ENCODE peak calls at places on chromosome 9, in eight cellular contexts. V is HCT116; U is right cardiac atrium; N is psoas muscle; Z is mesendoderm; W is PC-3; D is CD8-positive, alpha-beta memory T cell; M is PC-9. Y is an unnamed sample.
A peak's percentile ranks its signal among the peaks of the same experiment; 100 is the strongest.

GRCh38 chr9:123287639-123288038 is 19.3 kb upstream of the STRBP start:
- DNase-seq in W (no peak), Z (no peak), D (no peak), N (no peak), U (no peak), V (no peak), M (no peak), Y (no peak)

GRCh38 chr9:76716270-76716669 is 48.0 kb upstream of the PCA3 start:
- DNase-seq in D (no peak), U (no peak), V (no peak), W (no peak), N (no peak), M (no peak), Z (no peak), Y (no peak)

GRCh38 chr9:127057970-127058644 is 64.3 kb downstream of the ANGPTL2 start:
- DNase-seq in N (peak; percentile 76), D (no peak), V (no peak), M (no peak), W (no peak), Z (no peak), U (peak; percentile 47), Y (no peak)

GRCh38 chr9:99433555-99433954 is 211.5 kb downstream of the SEC61B start:
- DNase-seq in N (peak; percentile 55), V (peak; percentile 60), Z (peak; percentile 88), M (peak; percentile 76), W (peak; percentile 82), D (peak; percentile 67), U (peak; percentile 43), Y (peak; percentile 74)

GRCh38 chr9:108002296-108003056 is 512.9 kb upstream of the KLF4 start:
- DNase-seq in W (no peak), U (no peak), V (peak; percentile 4), M (no peak), Z (peak; percentile 28), D (no peak), N (peak; percentile 48), Y (peak; percentile 30)

GRCh38 chr9:128152133-128152780 is 3.0 kb downstream of the LCN2 start:
- DNase-seq in N (peak; percentile 26), U (no peak), W (no peak), D (no peak), V (no peak), Z (no peak), M (no peak), Y (no peak)

GRCh38 chr9:38443597-38443996 is 19.3 kb upstream of the IGFBPL1 start:
- DNase-seq in U (no peak), V (no peak), W (peak; percentile 23), N (no peak), D (no peak), M (no peak), Z (no peak), Y (no peak)

GRCh38 chr9:127130235-127130634 is 7.8 kb upstream of the ANGPTL2 start:
- DNase-seq in Z (no peak), V (no peak), W (no peak), D (no peak), N (no peak), M (no peak), U (no peak), Y (no peak)

GRCh38 chr9:757246-757881 is 84.1 kb upstream of the DMRT1 start:
- DNase-seq in U (no peak), V (peak; percentile 24), W (peak; percentile 57), N (no peak), D (no peak), M (no peak), Z (peak; percentile 86), Y (no peak)

GRCh38 chr9:100350188-100350587 is 2.6 kb downstream of the TEX10 start:
- DNase-seq in M (no peak), Z (no peak), N (no peak), V (no peak), U (no peak), D (no peak), W (no peak), Y (no peak)

GRCh38 chr9:33159760-33160127 is 7.4 kb downstream of the B4GALT1 start:
- DNase-seq in U (no peak), Z (no peak), D (peak; percentile 81), M (peak; percentile 55), V (no peak), N (peak; percentile 72), W (peak; percentile 50), Y (peak; percentile 54)

GRCh38 chr9:81804306-81804705 is 115.0 kb upstream of the TLE1 start:
- DNase-seq in D (no peak), Z (no peak), N (no peak), V (no peak), M (no peak), W (no peak), U (no peak), Y (no peak)

GRCh38 chr9:92949266-92949982 is 2.1 kb downstream of the FGD3 start:
- DNase-seq in U (no peak), D (no peak), Z (no peak), W (no peak), M (no peak), N (no peak), V (no peak), Y (no peak)

GRCh38 chr9:127921592-127922120 is 4.8 kb upstream of the ST6GALNAC4 start:
- DNase-seq in Z (peak; percentile 32), N (peak; percentile 89), D (peak; percentile 81), V (no peak), U (peak; percentile 77), W (peak; percentile 62), M (peak; percentile 68), Y (peak; percentile 79)

GRCh38 chr9:124797343-124798103 is 20.6 kb downstream of the OLFML2A start:
- DNase-seq in M (no peak), V (no peak), U (no peak), Z (no peak), W (no peak), N (no peak), D (no peak), Y (no peak)

GRCh38 chr9:135251996-135252760 is 164.7 kb downstream of the OLFM1 start:
- DNase-seq in V (no peak), M (no peak), N (peak; percentile 18), U (no peak), D (peak; percentile 38), W (no peak), Z (no peak), Y (no peak)

GRCh38 chr9:33270146-33270545 is 5.3 kb downstream of the CHMP5 start:
- DNase-seq in V (no peak), D (no peak), W (no peak), U (no peak), Z (no peak), M (no peak), N (no peak), Y (no peak)

GRCh38 chr9:129995409-129996160 is 47.4 kb downstream of the FNBP1 start:
- DNase-seq in D (no peak), W (peak; percentile 69), V (no peak), N (no peak), U (no peak), M (peak; percentile 21), Z (no peak), Y (no peak)

GRCh38 chr9:134384811-134385479 is 58.7 kb downstream of the RXRA start:
- DNase-seq in D (no peak), U (no peak), V (no peak), W (peak; percentile 56), M (peak; percentile 62), Z (no peak), N (no peak), Y (no peak)

DNA sequence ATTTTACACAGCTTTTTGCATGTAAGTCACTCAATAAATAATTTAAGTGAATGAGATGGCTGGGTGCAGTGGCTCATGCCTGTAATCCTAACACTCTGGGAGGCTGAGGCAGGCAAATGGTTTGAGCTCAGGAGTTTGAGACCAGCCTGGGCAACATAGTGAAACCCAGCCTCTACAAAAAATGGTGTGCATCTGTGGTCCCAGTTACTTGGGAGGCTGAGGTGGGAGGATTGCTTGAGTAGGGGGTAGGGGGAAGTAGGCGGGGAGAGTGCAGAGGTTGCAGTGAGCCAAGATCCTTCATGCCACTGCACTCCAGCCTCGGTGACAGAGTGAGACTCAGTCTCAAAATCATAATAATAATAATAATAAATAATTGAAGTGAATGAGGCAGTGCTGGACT is 10.2 kb downstream of the KLF9 start:
- DNase-seq in U (no peak), N (no peak), D (no peak), M (no peak), W (no peak), Z (no peak), V (no peak), Y (no peak)
- H3K27ac ChIP-seq in U (no peak overlapping the region), N (peak overlapping the region; percentile 100), D (no peak overlapping the region), M (no peak overlapping the region), W (no peak overlapping the region), Z (no peak overlapping the region), V (no peak overlapping the region), Y (no peak overlapping the region)

GRCh38 chr9:37382982-37383357 is 39.5 kb upstream of the GRHPR start:
- DNase-seq in N (no peak), W (no peak), U (no peak), Z (no peak), M (no peak), V (no peak), D (no peak), Y (no peak)

GRCh38 chr9:37383876-37384715 is 38.4 kb upstream of the GRHPR start:
- DNase-seq in N (no peak), Z (no peak), D (no peak), V (no peak), W (no peak), U (no peak), M (no peak), Y (no peak)

GRCh38 chr9:37386988-37387387 is 35.5 kb upstream of the GRHPR start:
- DNase-seq in W (no peak), N (no peak), V (no peak), D (no peak), U (no peak), Z (no peak), M (no peak), Y (no peak)

GRCh38 chr9:37383393-37383792 is 39.1 kb upstream of the GRHPR start:
- DNase-seq in D (no peak), Z (no peak), W (no peak), M (no peak), V (no peak), N (no peak), U (no peak), Y (no peak)

DNA sequence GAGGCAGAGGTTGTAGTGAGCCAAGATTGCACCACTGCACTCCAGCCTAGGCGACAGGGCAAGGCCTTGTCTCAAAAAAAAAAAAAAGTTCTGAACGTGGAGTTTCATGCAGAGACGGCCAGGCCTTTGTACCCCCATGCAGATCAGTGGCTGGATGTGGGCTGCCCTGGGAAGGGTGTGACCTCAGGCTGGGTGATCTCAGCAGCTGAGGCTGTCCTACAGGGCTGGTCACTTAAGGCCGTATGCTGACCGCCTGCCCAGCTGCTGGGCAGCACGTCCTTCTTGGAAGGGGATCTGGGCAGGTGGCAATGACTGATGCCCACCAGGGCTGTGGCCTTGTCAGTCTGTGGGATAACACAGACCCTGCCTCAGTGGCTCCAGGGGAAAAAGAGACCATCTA is 37.2 kb upstream of the GRHPR start:
- DNase-seq in Z (no peak), M (no peak), U (no peak), D (no peak), V (no peak), W (no peak), N (no peak), Y (no peak)
- H3K4me1 ChIP-seq in Z (no peaks in the 10 kb centered on the region), M (no peaks in the 10 kb centered on the region), U (no peaks in the 10 kb centered on the region), D (no peaks in the 10 kb centered on the region), V (peaks cover 5% of the 10 kb centered on the region), W (no peaks in the 10 kb centered on the region), N (no peaks in the 10 kb centered on the region), Y (no peaks in the 10 kb centered on the region)

GRCh38 chr9:112145886-112146285 is 29.2 kb downstream of the SUSD1 start:
- DNase-seq in M (peak; percentile 30), N (no peak), Z (peak; percentile 76), D (no peak), U (no peak), V (no peak), W (peak; percentile 91), Y (no peak)
- H3K27ac ChIP-seq in M (peak overlapping the region; percentile 82), N (no peak overlapping the region), Z (peak overlapping the region; percentile 61), D (no peak overlapping the region), U (no peak overlapping the region), V (no peak overlapping the region), W (peak overlapping the region; percentile 96), Y (no peak overlapping the region)

GRCh38 chr9:111900934-111901612 is 4.5 kb downstream of the UGCG start:
- DNase-seq in M (no peak), D (no peak), U (no peak), W (no peak), Z (no peak), N (no peak), V (no peak), Y (no peak)
- H3K4me1 ChIP-seq in M (peaks cover 45% of the 10 kb centered on the region), D (peaks cover 65% of the 10 kb centered on the region), U (peaks cover 8% of the 10 kb centered on the region), W (peaks cover 35% of the 10 kb centered on the region), Z (peaks cover 2% of the 10 kb centered on the region), N (peaks cover 43% of the 10 kb centered on the region), V (peaks cover 73% of the 10 kb centered on the region), Y (peaks cover 18% of the 10 kb centered on the region)